ENCODE peak calls at places on chromosome 2, in four cellular contexts. One of them, this sample, is unnamed.
A peak's percentile ranks its signal among the peaks of the same experiment; 100 is the strongest.

GRCh38 chr2:132392211-132392610 is 24.4 kb upstream of the GPR39 start:
- DNase-seq in glutamatergic neuron: no peak
- DNase-seq in stimulated activated CD4-positive, alpha-beta T cell treated with anti-CD3 and anti-CD28 coated beads, Interleukin-4, amount 100 ng/mL, for 24 hours: no peak
- DNase-seq in HFFc6: no peak
- DNase-seq in this sample: no peak

GRCh38 chr2:141417246-141417797 is 713.5 kb downstream of the LRP1B start:
- DNase-seq in HFFc6: no peak
- DNase-seq in glutamatergic neuron: no peak
- DNase-seq in stimulated activated CD4-positive, alpha-beta T cell treated with anti-CD3 and anti-CD28 coated beads, Interleukin-4, amount 100 ng/mL, for 24 hours: no peak
- DNase-seq in this sample: no peak

GRCh38 chr2:10170256-10170655 is 47.7 kb downstream of the RRM2 start:
- DNase-seq in stimulated activated CD4-positive, alpha-beta T cell treated with anti-CD3 and anti-CD28 coated beads, Interleukin-4, amount 100 ng/mL, for 24 hours: no peak
- DNase-seq in glutamatergic neuron: no peak
- DNase-seq in HFFc6: peak; percentile 7
- DNase-seq in this sample: peak; percentile 78

GRCh38 chr2:30108192-30108591 is 38.6 kb upstream of the YPEL5 start:
- DNase-seq in HFFc6: no peak
- DNase-seq in glutamatergic neuron: no peak
- DNase-seq in stimulated activated CD4-positive, alpha-beta T cell treated with anti-CD3 and anti-CD28 coated beads, Interleukin-4, amount 100 ng/mL, for 24 hours: no peak
- DNase-seq in this sample: no peak

GRCh38 chr2:154161286-154161685 is 289.6 kb downstream of the GALNT13 start:
- DNase-seq in HFFc6: no peak
- DNase-seq in glutamatergic neuron: no peak
- DNase-seq in stimulated activated CD4-positive, alpha-beta T cell treated with anti-CD3 and anti-CD28 coated beads, Interleukin-4, amount 100 ng/mL, for 24 hours: no peak
- DNase-seq in this sample: no peak

GRCh38 chr2:107091163-107091864 is 205.3 kb upstream of the ST6GAL2 start:
- DNase-seq in glutamatergic neuron: no peak
- DNase-seq in stimulated activated CD4-positive, alpha-beta T cell treated with anti-CD3 and anti-CD28 coated beads, Interleukin-4, amount 100 ng/mL, for 24 hours: no peak
- DNase-seq in HFFc6: no peak
- DNase-seq in this sample: no peak

GRCh38 chr2:143435112-143435511 is 305.9 kb downstream of the ARHGAP15 start:
- DNase-seq in stimulated activated CD4-positive, alpha-beta T cell treated with anti-CD3 and anti-CD28 coated beads, Interleukin-4, amount 100 ng/mL, for 24 hours: no peak
- DNase-seq in HFFc6: no peak
- DNase-seq in glutamatergic neuron: no peak
- DNase-seq in this sample: peak; percentile 24

GRCh38 chr2:186440506-186440905 is 45.6 kb upstream of the ZC3H15 start:
- DNase-seq in glutamatergic neuron: no peak
- DNase-seq in stimulated activated CD4-positive, alpha-beta T cell treated with anti-CD3 and anti-CD28 coated beads, Interleukin-4, amount 100 ng/mL, for 24 hours: no peak
- DNase-seq in HFFc6: no peak
- DNase-seq in this sample: no peak

GRCh38 chr2:133666621-133667020 is 98.4 kb upstream of the NCKAP5 start:
- DNase-seq in glutamatergic neuron: no peak
- DNase-seq in stimulated activated CD4-positive, alpha-beta T cell treated with anti-CD3 and anti-CD28 coated beads, Interleukin-4, amount 100 ng/mL, for 24 hours: no peak
- DNase-seq in HFFc6: peak; percentile 14
- DNase-seq in this sample: no peak

GRCh38 chr2:150528861-150529801 is 41.7 kb upstream of the RND3 start:
- DNase-seq in stimulated activated CD4-positive, alpha-beta T cell treated with anti-CD3 and anti-CD28 coated beads, Interleukin-4, amount 100 ng/mL, for 24 hours: no peak
- DNase-seq in glutamatergic neuron: no peak
- DNase-seq in HFFc6: peak; percentile 91
- DNase-seq in this sample: peak; percentile 80

GRCh38 chr2:10330700-10331032 is 28.0 kb downstream of the HPCAL1 start:
- DNase-seq in glutamatergic neuron: no peak
- DNase-seq in HFFc6: no peak
- DNase-seq in stimulated activated CD4-positive, alpha-beta T cell treated with anti-CD3 and anti-CD28 coated beads, Interleukin-4, amount 100 ng/mL, for 24 hours: no peak
- DNase-seq in this sample: no peak

GRCh38 chr2:17282245-17282644 is 236.0 kb downstream of the RAD51AP2 start:
- DNase-seq in glutamatergic neuron: no peak
- DNase-seq in HFFc6: no peak
- DNase-seq in stimulated activated CD4-positive, alpha-beta T cell treated with anti-CD3 and anti-CD28 coated beads, Interleukin-4, amount 100 ng/mL, for 24 hours: no peak
- DNase-seq in this sample: no peak

GRCh38 chr2:240447331-240447730 is 11.9 kb downstream of the GPC1 start:
- DNase-seq in stimulated activated CD4-positive, alpha-beta T cell treated with anti-CD3 and anti-CD28 coated beads, Interleukin-4, amount 100 ng/mL, for 24 hours: no peak
- DNase-seq in HFFc6: no peak
- DNase-seq in glutamatergic neuron: no peak
- DNase-seq in this sample: no peak

GRCh38 chr2:120566331-120567035 is 169.2 kb upstream of the GLI2 start:
- DNase-seq in stimulated activated CD4-positive, alpha-beta T cell treated with anti-CD3 and anti-CD28 coated beads, Interleukin-4, amount 100 ng/mL, for 24 hours: no peak
- DNase-seq in glutamatergic neuron: no peak
- DNase-seq in HFFc6: no peak
- DNase-seq in this sample: peak; percentile 75

GRCh38 chr2:24024018-24024417 is 14.1 kb downstream of the MFSD2B start:
- DNase-seq in glutamatergic neuron: no peak
- DNase-seq in stimulated activated CD4-positive, alpha-beta T cell treated with anti-CD3 and anti-CD28 coated beads, Interleukin-4, amount 100 ng/mL, for 24 hours: no peak
- DNase-seq in HFFc6: peak; percentile 38
- DNase-seq in this sample: no peak

GRCh38 chr2:72892506-72893173 is 5.4 kb downstream of the SPR start:
- DNase-seq in stimulated activated CD4-positive, alpha-beta T cell treated with anti-CD3 and anti-CD28 coated beads, Interleukin-4, amount 100 ng/mL, for 24 hours: peak; percentile 62
- DNase-seq in glutamatergic neuron: peak; percentile 80
- DNase-seq in HFFc6: peak; percentile 71
- DNase-seq in this sample: no peak

GRCh38 chr2:11290211-11290610 is 54.2 kb downstream of the ROCK2 start:
- DNase-seq in glutamatergic neuron: no peak
- DNase-seq in stimulated activated CD4-positive, alpha-beta T cell treated with anti-CD3 and anti-CD28 coated beads, Interleukin-4, amount 100 ng/mL, for 24 hours: no peak
- DNase-seq in HFFc6: no peak
- DNase-seq in this sample: no peak

GRCh38 chr2:121147766-121148165 is 137.2 kb downstream of the TFCP2L1 start:
- DNase-seq in stimulated activated CD4-positive, alpha-beta T cell treated with anti-CD3 and anti-CD28 coated beads, Interleukin-4, amount 100 ng/mL, for 24 hours: no peak
- DNase-seq in HFFc6: no peak
- DNase-seq in glutamatergic neuron: no peak
- DNase-seq in this sample: no peak

GRCh38 chr2:64750001-64750816 is 96.5 kb upstream of the SERTAD2 start:
- DNase-seq in stimulated activated CD4-positive, alpha-beta T cell treated with anti-CD3 and anti-CD28 coated beads, Interleukin-4, amount 100 ng/mL, for 24 hours: peak; percentile 39
- DNase-seq in glutamatergic neuron: peak; percentile 65
- DNase-seq in HFFc6: peak; percentile 45
- DNase-seq in this sample: no peak

GRCh38 chr2:45009928-45010705 is 865 bp upstream of the SIX2 start:
- DNase-seq in HFFc6: no peak
- DNase-seq in glutamatergic neuron: peak; percentile 52
- DNase-seq in stimulated activated CD4-positive, alpha-beta T cell treated with anti-CD3 and anti-CD28 coated beads, Interleukin-4, amount 100 ng/mL, for 24 hours: no peak
- DNase-seq in this sample: peak; percentile 19

GRCh38 chr2:85990084-85990483 is 101.3 kb upstream of the ST3GAL5 start:
- DNase-seq in HFFc6: no peak
- DNase-seq in glutamatergic neuron: no peak
- DNase-seq in stimulated activated CD4-positive, alpha-beta T cell treated with anti-CD3 and anti-CD28 coated beads, Interleukin-4, amount 100 ng/mL, for 24 hours: no peak
- DNase-seq in this sample: no peak

GRCh38 chr2:128284037-128284441 is 34.6 kb downstream of the HS6ST1 start:
- DNase-seq in glutamatergic neuron: peak; percentile 9
- DNase-seq in HFFc6: no peak
- DNase-seq in stimulated activated CD4-positive, alpha-beta T cell treated with anti-CD3 and anti-CD28 coated beads, Interleukin-4, amount 100 ng/mL, for 24 hours: no peak
- DNase-seq in this sample: no peak

GRCh38 chr2:68295523-68295922 is 24.2 kb downstream of the CNRIP1 start:
- DNase-seq in glutamatergic neuron: no peak
- DNase-seq in HFFc6: no peak
- DNase-seq in stimulated activated CD4-positive, alpha-beta T cell treated with anti-CD3 and anti-CD28 coated beads, Interleukin-4, amount 100 ng/mL, for 24 hours: no peak
- DNase-seq in this sample: no peak

GRCh38 chr2:23828256-23828980 is 98.5 kb downstream of the ATAD2B start:
- DNase-seq in stimulated activated CD4-positive, alpha-beta T cell treated with anti-CD3 and anti-CD28 coated beads, Interleukin-4, amount 100 ng/mL, for 24 hours: no peak
- DNase-seq in HFFc6: no peak
- DNase-seq in glutamatergic neuron: no peak
- DNase-seq in this sample: no peak

GRCh38 chr2:113201496-113202304 is 27.9 kb downstream of the PSD4 start:
- DNase-seq in glutamatergic neuron: no peak
- DNase-seq in stimulated activated CD4-positive, alpha-beta T cell treated with anti-CD3 and anti-CD28 coated beads, Interleukin-4, amount 100 ng/mL, for 24 hours: no peak
- DNase-seq in HFFc6: no peak
- DNase-seq in this sample: no peak

GRCh38 chr2:65316072-65316471 is 88.4 kb downstream of the ACTR2 start:
- DNase-seq in glutamatergic neuron: no peak
- DNase-seq in stimulated activated CD4-positive, alpha-beta T cell treated with anti-CD3 and anti-CD28 coated beads, Interleukin-4, amount 100 ng/mL, for 24 hours: no peak
- DNase-seq in HFFc6: no peak
- DNase-seq in this sample: no peak

GRCh38 chr2:3584608-3585007 is 9.5 kb downstream of the RPS7 start:
- DNase-seq in stimulated activated CD4-positive, alpha-beta T cell treated with anti-CD3 and anti-CD28 coated beads, Interleukin-4, amount 100 ng/mL, for 24 hours: no peak
- DNase-seq in glutamatergic neuron: no peak
- DNase-seq in HFFc6: no peak
- DNase-seq in this sample: no peak

GRCh38 chr2:172280820-172281454 is 146.4 kb upstream of the ITGA6 start:
- DNase-seq in glutamatergic neuron: no peak
- DNase-seq in stimulated activated CD4-positive, alpha-beta T cell treated with anti-CD3 and anti-CD28 coated beads, Interleukin-4, amount 100 ng/mL, for 24 hours: no peak
- DNase-seq in HFFc6: no peak
- DNase-seq in this sample: peak; percentile 24

GRCh38 chr2:162938387-162938786 is 99.8 kb upstream of the KCNH7 start:
- DNase-seq in stimulated activated CD4-positive, alpha-beta T cell treated with anti-CD3 and anti-CD28 coated beads, Interleukin-4, amount 100 ng/mL, for 24 hours: no peak
- DNase-seq in glutamatergic neuron: no peak
- DNase-seq in HFFc6: no peak
- DNase-seq in this sample: no peak

GRCh38 chr2:18119883-18120282 is 241.4 kb downstream of the KCNS3 start:
- DNase-seq in glutamatergic neuron: no peak
- DNase-seq in HFFc6: peak; percentile 35
- DNase-seq in stimulated activated CD4-positive, alpha-beta T cell treated with anti-CD3 and anti-CD28 coated beads, Interleukin-4, amount 100 ng/mL, for 24 hours: no peak
- DNase-seq in this sample: no peak

GRCh38 chr2:30232801-30233130 is 1.4 kb downstream of the LBH start:
- DNase-seq in stimulated activated CD4-positive, alpha-beta T cell treated with anti-CD3 and anti-CD28 coated beads, Interleukin-4, amount 100 ng/mL, for 24 hours: peak; percentile 42
- DNase-seq in HFFc6: no peak
- DNase-seq in glutamatergic neuron: no peak
- DNase-seq in this sample: no peak

GRCh38 chr2:53347219-53347618 is 420.4 kb upstream of the CHAC2 start:
- DNase-seq in glutamatergic neuron: no peak
- DNase-seq in HFFc6: no peak
- DNase-seq in stimulated activated CD4-positive, alpha-beta T cell treated with anti-CD3 and anti-CD28 coated beads, Interleukin-4, amount 100 ng/mL, for 24 hours: no peak
- DNase-seq in this sample: no peak

GRCh38 chr2:47838249-47838648 is 55.3 kb downstream of the MSH6 start:
- DNase-seq in glutamatergic neuron: no peak
- DNase-seq in stimulated activated CD4-positive, alpha-beta T cell treated with anti-CD3 and anti-CD28 coated beads, Interleukin-4, amount 100 ng/mL, for 24 hours: no peak
- DNase-seq in HFFc6: no peak
- DNase-seq in this sample: no peak

GRCh38 chr2:105536175-105536574 is 137.3 kb upstream of the FHL2 start:
- DNase-seq in HFFc6: no peak
- DNase-seq in stimulated activated CD4-positive, alpha-beta T cell treated with anti-CD3 and anti-CD28 coated beads, Interleukin-4, amount 100 ng/mL, for 24 hours: no peak
- DNase-seq in glutamatergic neuron: no peak
- DNase-seq in this sample: no peak

This sample was measured in foreskin melanocyte.